ENCODE peak calls at places on chromosome 1, in ten cellular contexts. K is GM06990, E is IMR-90, T is fibroblast of mammary gland, Q is HAP-1, W is body of pancreas, F is endodermal cell, M is tibial artery, Y is AG10803, C is mammary epithelial cell. A is an unnamed sample.

GRCh38 chr1:71049951-71050598 is 2.5 kb upstream of the PTGER3 start:
- DNase-seq in K (no peak), E (peak; percentile 72), T (peak; percentile 76), Q (peak; percentile 55), W (peak; percentile 49), F (peak; percentile 49), M (no peak), Y (peak; percentile 72), C (peak; percentile 49), A (peak; percentile 39)

GRCh38 chr1:154198756-154199562 is 7.1 kb upstream of the TPM3 start:
- DNase-seq in K (peak; percentile 18), E (peak; percentile 69), T (peak; percentile 70), Q (peak; percentile 73), W (peak; percentile 71), F (peak; percentile 80), M (peak; percentile 29), Y (peak; percentile 59), C (peak; percentile 48), A (peak; percentile 61)

GRCh38 chr1:188825471-188825870 is 1652.2 kb downstream of the BRINP3 start:
- DNase-seq in K (no peak), E (peak; percentile 12), T (no peak), Q (no peak), W (no peak), F (no peak), M (no peak), Y (no peak), C (no peak), A (no peak)

GRCh38 chr1:227945891-227946623 is 1.7 kb downstream of the WNT9A start:
- DNase-seq in K (no peak), E (peak; percentile 51), T (peak; percentile 81), Q (no peak), W (peak; percentile 93), F (peak; percentile 71), M (peak; percentile 72), Y (peak; percentile 77), C (peak; percentile 90), A (no peak)

GRCh38 chr1:20271498-20272400 is 18.9 kb upstream of the VWA5B1 start:
- DNase-seq in K (no peak), E (no peak), T (peak; percentile 20), Q (no peak), W (no peak), F (no peak), M (no peak), Y (no peak), C (peak; percentile 20), A (no peak)

GRCh38 chr1:52632732-52633290 is at the start of gene SHISAL2A:
- DNase-seq in K (peak; percentile 43), E (no peak), T (peak; percentile 12), Q (no peak), W (peak; percentile 40), F (peak; percentile 87), M (no peak), Y (no peak), C (no peak), A (peak; percentile 77)

GRCh38 chr1:25556791-25557476 is 13.5 kb downstream of the LDLRAP1 start:
- DNase-seq in K (no peak), E (peak; percentile 41), T (peak; percentile 58), Q (no peak), W (peak; percentile 45), F (no peak), M (no peak), Y (peak; percentile 65), C (peak; percentile 73), A (peak; percentile 57)

GRCh38 chr1:115429242-115429641 is 91.2 kb upstream of the NGF start:
- DNase-seq in K (no peak), E (peak; percentile 59), T (peak; percentile 74), Q (no peak), W (no peak), F (no peak), M (no peak), Y (peak; percentile 73), C (peak; percentile 80), A (no peak)

GRCh38 chr1:59595774-59596173 is 219.0 kb upstream of the HOOK1 start:
- DNase-seq in K (no peak), E (peak; percentile 85), T (peak; percentile 50), Q (peak; percentile 60), W (no peak), F (no peak), M (no peak), Y (peak; percentile 83), C (peak; percentile 59), A (no peak)

GRCh38 chr1:164440222-164440621 is 118.8 kb upstream of the PBX1 start:
- DNase-seq in K (no peak), E (no peak), T (peak; percentile 24), Q (peak; percentile 31), W (peak; percentile 14), F (peak; percentile 59), M (peak; percentile 71), Y (peak; percentile 51), C (no peak), A (no peak)
- H3K4me3 ChIP-seq in K (no peak overlapping the region), E (no peak overlapping the region), T (no peak overlapping the region), Q (no peak overlapping the region), W (no peak overlapping the region), F (no peak overlapping the region), M (no peak overlapping the region), Y (no peak overlapping the region), C (no peak overlapping the region), A (no peak overlapping the region)

GRCh38 chr1:162360237-162360873 is 16.3 kb downstream of the SPATA46 start:
- DNase-seq in K (no peak), E (no peak), T (no peak), Q (no peak), W (no peak), F (no peak), M (no peak), Y (no peak), C (no peak), A (no peak)
- H3K4me3 ChIP-seq in K (no peak overlapping the region), E (no peak overlapping the region), T (no peak overlapping the region), Q (no peak overlapping the region), W (no peak overlapping the region), F (no peak overlapping the region), M (no peak overlapping the region), Y (no peak overlapping the region), C (no peak overlapping the region), A (no peak overlapping the region)

DNA sequence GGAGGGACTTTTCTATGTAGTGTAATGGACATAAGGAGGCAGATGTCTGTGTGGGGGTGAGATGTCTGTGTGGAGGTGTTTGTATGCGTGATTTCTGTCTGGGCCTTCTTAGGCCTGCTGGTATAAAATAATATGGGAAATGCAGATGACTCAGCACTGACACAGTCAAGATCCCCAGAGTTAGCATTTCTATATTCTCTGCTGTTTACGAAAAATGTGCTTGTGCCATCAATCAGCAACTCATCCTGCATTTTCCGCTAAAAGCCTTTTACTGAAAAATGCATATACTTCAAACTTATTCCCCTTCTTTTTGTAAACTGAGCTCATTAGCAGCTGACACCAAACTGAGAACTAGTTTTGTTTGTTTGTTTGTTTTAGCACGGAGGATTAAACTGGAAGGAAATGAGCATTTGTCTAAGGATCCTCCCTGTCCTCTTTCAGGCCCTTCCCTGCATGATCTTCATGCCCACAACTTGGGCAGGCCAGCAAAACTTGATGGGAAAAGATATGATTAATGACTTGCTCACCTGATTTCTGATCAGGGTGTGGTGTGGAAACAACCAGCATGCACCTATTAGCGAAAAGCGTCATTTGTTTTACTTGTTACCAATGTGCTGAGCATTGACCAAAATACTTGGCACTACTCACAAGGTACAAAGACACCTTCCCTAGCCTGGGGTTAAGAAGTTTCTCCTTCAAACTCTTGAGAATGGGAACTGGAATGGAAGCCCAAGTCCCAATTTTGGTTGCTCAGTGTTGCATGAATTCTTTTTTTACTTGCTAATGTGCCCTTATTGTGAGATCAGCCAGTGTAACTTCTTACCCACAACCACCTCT is 77.4 kb downstream of the NDUFS5 start:
- DNase-seq in K (no peak), E (peak; percentile 87), T (peak; percentile 85), Q (no peak), W (no peak), F (peak; percentile 49), M (no peak), Y (peak; percentile 45), C (peak; percentile 95), A (no peak)
- H3K4me3 ChIP-seq in K (peak overlapping the region; percentile 25), E (no peak overlapping the region), T (no peak overlapping the region), Q (no peak overlapping the region), W (no peak overlapping the region), F (no peak overlapping the region), M (no peak overlapping the region), Y (no peak overlapping the region), C (no peak overlapping the region), A (no peak overlapping the region)

GRCh38 chr1:222074317-222074716 is 332.4 kb upstream of the DUSP10 start:
- DNase-seq in K (no peak), E (no peak), T (no peak), Q (no peak), W (no peak), F (no peak), M (no peak), Y (no peak), C (no peak), A (no peak)

GRCh38 chr1:222084048-222084447 is 342.2 kb upstream of the DUSP10 start:
- DNase-seq in K (no peak), E (no peak), T (no peak), Q (no peak), W (no peak), F (no peak), M (no peak), Y (no peak), C (no peak), A (no peak)

GRCh38 chr1:222081859-222082258 is 340.0 kb upstream of the DUSP10 start:
- DNase-seq in K (no peak), E (peak; percentile 36), T (peak; percentile 49), Q (no peak), W (no peak), F (no peak), M (no peak), Y (no peak), C (no peak), A (no peak)

GRCh38 chr1:222077191-222077590 is 335.3 kb upstream of the DUSP10 start:
- DNase-seq in K (no peak), E (no peak), T (no peak), Q (no peak), W (no peak), F (no peak), M (no peak), Y (no peak), C (no peak), A (no peak)

DNA sequence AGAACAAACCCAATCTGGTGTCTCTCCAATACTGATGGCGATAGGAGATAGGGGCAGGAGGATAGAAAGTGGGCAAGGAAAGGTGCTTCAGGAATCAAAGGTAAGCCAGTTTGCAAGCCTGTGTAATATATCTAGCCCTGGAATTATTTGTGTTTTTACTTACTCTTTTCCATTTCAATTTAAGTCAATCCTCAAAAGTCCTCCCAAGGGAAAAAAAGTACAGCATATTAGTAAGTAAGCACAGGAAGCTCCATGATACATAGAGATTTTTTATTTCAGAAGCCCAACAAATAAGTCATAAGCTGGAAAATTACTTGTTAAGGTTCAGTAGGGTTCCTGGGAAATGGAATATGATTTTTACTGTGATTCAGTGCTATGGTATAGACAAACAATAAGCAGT is 337.7 kb upstream of the DUSP10 start:
- DNase-seq in K (no peak), E (no peak), T (peak; percentile 52), Q (no peak), W (no peak), F (no peak), M (no peak), Y (no peak), C (no peak), A (no peak)
- H3K4me3 ChIP-seq in K (no peak overlapping the region), E (no peak overlapping the region), T (no peak overlapping the region), Q (no peak overlapping the region), W (no peak overlapping the region), F (no peak overlapping the region), M (no peak overlapping the region), Y (no peak overlapping the region), C (no peak overlapping the region), A (no peak overlapping the region)